ENCODE peak calls at places on chromosomes 2 and 18, in nine cellular contexts. U is posterior cingulate gyrus; G is effector CD4-positive, alpha-beta T cell; P is nucleus accumbens; V is IMR-90; N is kidney tubule cell; O is NCI-H1105; C is COR-L47; E is NCI-H524. Y is an unnamed sample.

GRCh38 chr2:105757361-105757933 is 12.7 kb downstream of the NCK2 start:
- DNase-seq in U (no peak), G (no peak), P (no peak), V (no peak), N (no peak), O (no peak), C (no peak), E (no peak), Y (no peak)

GRCh38 chr2:86621290-86621943 is 2.2 kb downstream of the RNF103 start:
- DNase-seq in U (no peak), G (no peak), P (no peak), V (peak; percentile 15), N (no peak), O (no peak), C (no peak), E (no peak), Y (no peak)

GRCh38 chr18:46250812-46251173 is 146.6 kb downstream of the HAUS1 start:
- DNase-seq in U (no peak), G (no peak), P (no peak), V (no peak), N (no peak), O (no peak), C (no peak), E (no peak), Y (no peak)

GRCh38 chr2:145230546-145230945 is 710.6 kb upstream of the ZEB2 start:
- DNase-seq in U (no peak), G (no peak), P (no peak), V (peak; percentile 74), N (no peak), O (no peak), C (no peak), E (no peak), Y (no peak)

GRCh38 chr2:16650287-16651249 is 15.1 kb downstream of the CYRIA start:
- DNase-seq in U (no peak), G (no peak), P (no peak), V (peak; percentile 78), N (no peak), O (no peak), C (no peak), E (no peak), Y (no peak)

GRCh38 chr18:3397786-3398185 is 52.2 kb upstream of the TGIF1 start:
- DNase-seq in U (no peak), G (no peak), P (no peak), V (no peak), N (no peak), O (no peak), C (no peak), E (peak; percentile 25), Y (no peak)

GRCh38 chr2:36322108-36322507 is 33.5 kb upstream of the CRIM1 start:
- DNase-seq in U (no peak), G (no peak), P (no peak), V (peak; percentile 70), N (peak; percentile 52), O (no peak), C (no peak), E (peak; percentile 6), Y (no peak)

GRCh38 chr2:9594361-9595063 is 36.3 kb downstream of the YWHAQ start:
- DNase-seq in U (no peak), G (no peak), P (no peak), V (peak; percentile 91), N (peak; percentile 96), O (no peak), C (no peak), E (no peak), Y (no peak)

GRCh38 chr2:65778126-65778525 is 345.7 kb upstream of the SPRED2 start:
- DNase-seq in U (no peak), G (no peak), P (no peak), V (no peak), N (no peak), O (no peak), C (no peak), E (peak; percentile 13), Y (no peak)

GRCh38 chr2:72538486-72538885 is 287.3 kb downstream of the EXOC6B start:
- DNase-seq in U (no peak), G (no peak), P (no peak), V (no peak), N (no peak), O (no peak), C (no peak), E (no peak), Y (no peak)

GRCh38 chr2:113277474-113278072 is 1.1 kb downstream of the PAX8 start:
- DNase-seq in U (no peak), G (no peak), P (no peak), V (no peak), N (peak; percentile 33), O (no peak), C (no peak), E (no peak), Y (no peak)

GRCh38 chr2:195590199-195590865 is 66.7 kb upstream of the SLC39A10 start:
- DNase-seq in U (no peak), G (no peak), P (no peak), V (no peak), N (no peak), O (no peak), C (no peak), E (no peak), Y (no peak)

GRCh38 chr18:21489919-21490495 is 110.5 kb downstream of the ESCO1 start:
- DNase-seq in U (no peak), G (no peak), P (no peak), V (no peak), N (no peak), O (no peak), C (no peak), E (no peak), Y (peak; percentile 11)

GRCh38 chr2:68177541-68177940 is 19.9 kb downstream of the PNO1 start:
- DNase-seq in U (no peak), G (no peak), P (no peak), V (no peak), N (no peak), O (no peak), C (no peak), E (no peak), Y (no peak)

GRCh38 chr18:27707201-27707600 is 469.7 kb downstream of the CDH2 start:
- DNase-seq in U (no peak), G (no peak), P (no peak), V (no peak), N (no peak), O (no peak), C (no peak), E (no peak), Y (no peak)

Y was measured in NCI-H146.